ENCODE peak calls at places on chromosomes 2 and 18, in five cellular contexts. B is effector CD8-positive, alpha-beta T cell; W is NCI-H82; Z is stimulated activated CD4-positive, alpha-beta T cell treated with anti-CD3 and anti-CD28 coated beads, Interleukin-15, amount 100 ng/mL, for 24 hours; O is pons. Q is an unnamed sample.

GRCh38 chr18:64409511-64409910 is 260.6 kb upstream of the LINC00305 start:
- DNase-seq in B (no peak), W (peak), Z (no peak), O (peak), Q (peak)

GRCh38 chr2:134692461-134692860 is 26.3 kb downstream of the TMEM163 start:
- DNase-seq in B (no peak), W (peak), Z (no peak), O (no peak), Q (no peak)

GRCh38 chr2:163548970-163549369 is 186.8 kb downstream of the FIGN start:
- DNase-seq in B (no peak), W (no peak), Z (no peak), O (no peak), Q (no peak)

GRCh38 chr2:9694661-9695060 is 63.9 kb upstream of the YWHAQ start:
- DNase-seq in B (no peak), W (no peak), Z (no peak), O (no peak), Q (no peak)

GRCh38 chr2:221641181-221641871 is 69.2 kb upstream of the EPHA4 start:
- DNase-seq in B (no peak), W (no peak), Z (no peak), O (no peak), Q (no peak)

GRCh38 chr2:234191819-234192407 is 141.4 kb downstream of the SPP2 start:
- DNase-seq in B (no peak), W (peak), Z (no peak), O (no peak), Q (peak)

GRCh38 chr18:11246883-11247282 is 97.5 kb upstream of the PIEZO2 start:
- DNase-seq in B (no peak), W (no peak), Z (no peak), O (no peak), Q (no peak)

GRCh38 chr18:27005589-27005988 is 140.1 kb upstream of the AQP4 start:
- DNase-seq in B (no peak), W (peak), Z (no peak), O (no peak), Q (no peak)

GRCh38 chr2:104855174-104856085 is 1.5 kb downstream of the POU3F3 start:
- DNase-seq in B (no peak), W (no peak), Z (no peak), O (no peak), Q (no peak)

GRCh38 chr2:221203846-221204245 is 368.3 kb downstream of the EPHA4 start:
- DNase-seq in B (no peak), W (peak), Z (no peak), O (no peak), Q (no peak)

GRCh38 chr2:211351998-211352397 is 795.6 kb downstream of the CPS1 start:
- DNase-seq in B (no peak), W (no peak), Z (no peak), O (peak), Q (no peak)

GRCh38 chr2:199765646-199766045 is 85.3 kb downstream of the FTCDNL1 start:
- DNase-seq in B (no peak), W (no peak), Z (no peak), O (no peak), Q (no peak)

GRCh38 chr2:27249077-27249890 is 13.6 kb downstream of the SLC30A3 start:
- DNase-seq in B (no peak), W (no peak), Z (no peak), O (no peak), Q (peak)

GRCh38 chr2:33135645-33136044 is 188.9 kb downstream of the LTBP1 start:
- DNase-seq in B (no peak), W (no peak), Z (no peak), O (peak), Q (peak)

GRCh38 chr2:55061534-55062344 is 11.5 kb upstream of the RTN4 start:
- DNase-seq in B (no peak), W (no peak), Z (no peak), O (no peak), Q (no peak)

GRCh38 chr2:24334245-24334633 is 26.1 kb downstream of the ITSN2 start:
- DNase-seq in B (no peak), W (no peak), Z (no peak), O (no peak), Q (no peak)

GRCh38 chr2:147051814-147052213 is 793.0 kb upstream of the ACVR2A start:
- DNase-seq in B (no peak), W (no peak), Z (no peak), O (no peak), Q (no peak)

GRCh38 chr18:79937103-79937860 is 14.2 kb downstream of the SLC66A2 start:
- DNase-seq in B (no peak), W (no peak), Z (no peak), O (no peak), Q (no peak)

Q was measured in dermis blood vessel endothelial cell.